ENCODE peak calls at places on chromosome 21, in four cellular contexts. One of them, this sample, is unnamed.

GRCh38 chr21:42374457-42374856 is 8.1 kb upstream of the TFF1 start:
- DNase-seq in H54: no peak
- DNase-seq in GM10248: no peak
- DNase-seq in Kasumi-1: no peak
- DNase-seq in this sample: no peak

GRCh38 chr21:38082936-38083335 is 166.7 kb upstream of the KCNJ6 start:
- DNase-seq in Kasumi-1: no peak
- DNase-seq in GM10248: no peak
- DNase-seq in H54: no peak
- DNase-seq in this sample: no peak

GRCh38 chr21:45863267-45863666 is 118.3 kb upstream of the COL6A1 start:
- DNase-seq in GM10248: no peak
- DNase-seq in H54: no peak
- DNase-seq in Kasumi-1: no peak
- DNase-seq in this sample: no peak

GRCh38 chr21:17389311-17389710 is 123.5 kb upstream of the CXADR start:
- DNase-seq in H54: no peak
- DNase-seq in GM10248: no peak
- DNase-seq in Kasumi-1: no peak
- DNase-seq in this sample: no peak

GRCh38 chr21:17784604-17785402 is 34.4 kb downstream of the C21orf91 start:
- DNase-seq in Kasumi-1: no peak
- DNase-seq in GM10248: peak
- DNase-seq in H54: no peak
- DNase-seq in this sample: peak

GRCh38 chr21:42350899-42351543 is at the start of gene TFF2:
- DNase-seq in GM10248: no peak
- DNase-seq in Kasumi-1: no peak
- DNase-seq in H54: no peak
- DNase-seq in this sample: no peak

GRCh38 chr21:31293986-31294385 is 50.1 kb downstream of the TIAM1 start:
- DNase-seq in H54: peak
- DNase-seq in GM10248: no peak
- DNase-seq in Kasumi-1: no peak
- DNase-seq in this sample: no peak

GRCh38 chr21:32320726-32321125 is 22.1 kb downstream of the MRAP start:
- DNase-seq in Kasumi-1: no peak
- DNase-seq in GM10248: no peak
- DNase-seq in H54: no peak
- DNase-seq in this sample: no peak

GRCh38 chr21:45491623-45492022 is 50.6 kb downstream of the SLC19A1 start:
- DNase-seq in GM10248: no peak
- DNase-seq in H54: no peak
- DNase-seq in Kasumi-1: no peak
- DNase-seq in this sample: no peak

GRCh38 chr21:40215941-40216340 is 348.7 kb downstream of the PCP4 start:
- DNase-seq in GM10248: no peak
- DNase-seq in H54: no peak
- DNase-seq in Kasumi-1: no peak
- DNase-seq in this sample: no peak

GRCh38 chr21:27519357-27519756 is 552.5 kb upstream of the ADAMTS5 start:
- DNase-seq in Kasumi-1: no peak
- DNase-seq in GM10248: no peak
- DNase-seq in H54: peak
- DNase-seq in this sample: no peak

GRCh38 chr21:30943920-30944319 is 62.5 kb upstream of the KRTAP11-1 start:
- DNase-seq in Kasumi-1: no peak
- DNase-seq in H54: no peak
- DNase-seq in GM10248: no peak
- DNase-seq in this sample: no peak

GRCh38 chr21:44088401-44088780 is 18.8 kb upstream of the PWP2 start:
- DNase-seq in Kasumi-1: no peak
- DNase-seq in H54: no peak
- DNase-seq in GM10248: no peak
- DNase-seq in this sample: no peak

GRCh38 chr21:26491663-26492062 is 81.4 kb downstream of the CYYR1 start:
- DNase-seq in Kasumi-1: no peak
- DNase-seq in H54: no peak
- DNase-seq in GM10248: no peak
- DNase-seq in this sample: no peak

GRCh38 chr21:29947119-29947518 is 7.3 kb upstream of the GRIK1 start:
- DNase-seq in H54: no peak
- DNase-seq in GM10248: no peak
- DNase-seq in Kasumi-1: no peak
- DNase-seq in this sample: no peak

GRCh38 chr21:45543710-45544448 is 1.6 kb upstream of the SLC19A1 start:
- DNase-seq in H54: no peak
- DNase-seq in Kasumi-1: no peak
- DNase-seq in GM10248: peak
- DNase-seq in this sample: no peak

GRCh38 chr21:30831194-30831765 is 1.7 kb upstream of the KRTAP7-1 start:
- DNase-seq in H54: no peak
- DNase-seq in Kasumi-1: peak
- DNase-seq in GM10248: peak
- DNase-seq in this sample: no peak

GRCh38 chr21:45256912-45257672 is 30.6 kb downstream of the POFUT2 start:
- DNase-seq in H54: no peak
- DNase-seq in Kasumi-1: peak
- DNase-seq in GM10248: no peak
- DNase-seq in this sample: no peak

GRCh38 chr21:14452031-14452778 is 69.3 kb upstream of the HSPA13 start:
- DNase-seq in H54: no peak
- DNase-seq in Kasumi-1: no peak
- DNase-seq in GM10248: no peak
- DNase-seq in this sample: no peak

GRCh38 chr21:15695241-15695640 is 34.5 kb upstream of the USP25 start:
- DNase-seq in Kasumi-1: no peak
- DNase-seq in H54: no peak
- DNase-seq in GM10248: no peak
- DNase-seq in this sample: no peak

This sample was measured in GM12878.